ENCODE peak calls at places on chromosomes 4 and X, in eight cellular contexts. K, O, E, S, L, Q, F and J are unnamed samples.

GRCh38 chr4:121484633-121485032 is 103.8 kb upstream of the QRFPR start:
- DNase-seq in O (peak; percentile 25), Q (peak; percentile 72), K (peak; percentile 43), E (peak; percentile 19), F (no peak), S (no peak), L (no peak), J (no peak)

GRCh38 chr4:3276961-3277360 is 15.9 kb upstream of the RGS12 start:
- DNase-seq in K (no peak), E (no peak), L (no peak), F (no peak), O (no peak), S (no peak), Q (peak; percentile 7), J (no peak)

GRCh38 chrX:37603938-37604409 is 32.5 kb downstream of the LANCL3 start:
- DNase-seq in F (no peak), S (no peak), E (no peak), O (peak; percentile 5), K (no peak), Q (no peak), L (no peak), J (no peak)

GRCh38 chr4:55378617-55379467 is 16.9 kb upstream of the TMEM165 start:
- DNase-seq in F (peak; percentile 58), O (no peak), S (no peak), Q (peak; percentile 81), K (no peak), L (no peak), E (peak; percentile 68), J (no peak)

GRCh38 chrX:40140706-40141499 is 43.1 kb upstream of the BCOR start:
- DNase-seq in S (no peak), Q (peak; percentile 28), F (no peak), K (no peak), E (peak; percentile 23), O (no peak), L (no peak), J (no peak)

GRCh38 chr4:79024371-79024770 is 85.1 kb upstream of the PAQR3 start:
- DNase-seq in O (no peak), S (no peak), K (no peak), L (no peak), Q (no peak), F (no peak), E (no peak), J (no peak)

GRCh38 chr4:118036336-118036735 is 2.0 kb downstream of the NDST3 start:
- DNase-seq in O (peak; percentile 69), S (no peak), E (no peak), Q (no peak), F (no peak), K (no peak), L (no peak), J (no peak)

GRCh38 chrX:40402771-40403533 is 177.8 kb upstream of the ATP6AP2 start:
- DNase-seq in O (no peak), F (peak; percentile 60), E (peak; percentile 1), Q (peak; percentile 59), K (no peak), L (no peak), S (no peak), J (no peak)

GRCh38 chr4:2303686-2304320 is 41.9 kb upstream of the MXD4 start:
- DNase-seq in F (no peak), O (no peak), L (no peak), Q (no peak), E (no peak), S (no peak), K (no peak), J (no peak)

GRCh38 chr4:98706200-98706813 is 47.9 kb upstream of the TSPAN5 start:
- DNase-seq in F (no peak), K (no peak), L (no peak), O (peak; percentile 89), Q (no peak), S (no peak), E (no peak), J (no peak)

GRCh38 chr4:100168521-100168920 is 21.7 kb downstream of the DDIT4L start:
- DNase-seq in F (no peak), K (no peak), E (no peak), S (no peak), O (no peak), L (no peak), Q (peak; percentile 87), J (no peak)

GRCh38 chrX:20515841-20516461 is 249.2 kb upstream of the RPS6KA3 start:
- DNase-seq in S (no peak), K (peak; percentile 35), F (no peak), E (peak; percentile 22), L (no peak), O (no peak), Q (peak; percentile 89), J (no peak)

GRCh38 chrX:103932133-103932532 is 30.3 kb upstream of the TMSB15B start:
- DNase-seq in Q (no peak), S (no peak), K (no peak), E (no peak), O (no peak), F (no peak), L (no peak), J (no peak)

GRCh38 chrX:23493941-23494374 is 159.3 kb downstream of the PTCHD1 start:
- DNase-seq in L (no peak), F (no peak), K (no peak), O (peak; percentile 17), Q (peak; percentile 1), S (no peak), E (peak; percentile 80), J (no peak)

GRCh38 chr4:137755033-137755471 is 222.8 kb upstream of the PCDH18 start:
- DNase-seq in S (no peak), L (no peak), K (no peak), F (no peak), O (no peak), Q (peak; percentile 53), E (no peak), J (no peak)

GRCh38 chr4:118265312-118266144 is 87.3 kb downstream of the PRSS12 start:
- DNase-seq in Q (no peak), O (no peak), E (peak; percentile 51), K (no peak), L (no peak), S (no peak), F (peak; percentile 51), J (no peak)

GRCh38 chr4:89134775-89135319 is 23.5 kb downstream of the TIGD2 start:
- DNase-seq in O (no peak), K (no peak), S (no peak), F (no peak), E (no peak), Q (peak; percentile 88), L (no peak), J (no peak)

GRCh38 chrX:130125090-130125489 is 14.8 kb upstream of the ELF4 start:
- DNase-seq in O (no peak), S (no peak), L (no peak), K (no peak), Q (peak; percentile 84), E (no peak), F (peak; percentile 77), J (no peak)

GRCh38 chrX:15719324-15719968 is 18.6 kb upstream of the CA5B start:
- DNase-seq in S (no peak), L (no peak), O (no peak), F (no peak), K (no peak), Q (no peak), E (no peak), J (no peak)

GRCh38 chrX:155888139-155888538 is 7.0 kb downstream of the VAMP7 start:
- DNase-seq in O (no peak), S (no peak), E (peak; percentile 3), F (no peak), L (no peak), Q (peak; percentile 70), K (no peak), J (no peak)

GRCh38 chr4:796206-796605 is 29.7 kb downstream of the CPLX1 start:
- DNase-seq in K (no peak), Q (no peak), E (no peak), S (no peak), O (no peak), L (no peak), F (no peak), J (no peak)

GRCh38 chr4:152310223-152310622 is 225.7 kb downstream of the FBXW7 start:
- DNase-seq in K (no peak), E (no peak), O (peak; percentile 65), S (no peak), F (no peak), L (no peak), Q (no peak), J (no peak)

GRCh38 chr4:152032722-152033131 is 271.9 kb upstream of the GATB start:
- DNase-seq in Q (peak; percentile 82), O (no peak), E (no peak), L (no peak), S (no peak), K (no peak), F (no peak), J (no peak)

GRCh38 chr4:54439831-54440243 is 210.7 kb downstream of the PDGFRA start:
- DNase-seq in L (no peak), F (no peak), S (no peak), Q (peak; percentile 69), O (peak; percentile 15), K (no peak), E (no peak), J (no peak)

GRCh38 chrX:141989802-141990201 is 86.1 kb downstream of the MAGEC1 start:
- DNase-seq in K (no peak), F (no peak), Q (no peak), L (no peak), O (no peak), S (no peak), E (no peak), J (no peak)

GRCh38 chrX:143754183-143754582 is 33.6 kb upstream of the SPANXN2 start:
- DNase-seq in S (no peak), O (no peak), Q (no peak), E (no peak), K (no peak), F (no peak), L (no peak), J (no peak)

GRCh38 chrX:16082470-16083085 is 40.8 kb upstream of the GRPR start:
- DNase-seq in O (no peak), F (no peak), Q (no peak), K (no peak), S (no peak), L (no peak), E (no peak), J (no peak)